ENCODE peak calls at places on chromosomes 2 and 18, in five cellular contexts. One of them, this sample, is unnamed.
A peak's percentile ranks its signal among the peaks of the same experiment; 100 is the strongest.

GRCh38 chr2:187545238-187545751 is 8.9 kb downstream of the TFPI start:
- DNase-seq in right lobe of liver: no peak
- DNase-seq in HepG2: no peak
- DNase-seq in H1: no peak
- DNase-seq in body of pancreas: no peak
- DNase-seq in this sample: no peak

GRCh38 chr18:76412818-76413565 is 82.0 kb downstream of the ZNF516 start:
- DNase-seq in right lobe of liver: no peak
- DNase-seq in HepG2: no peak
- DNase-seq in H1: no peak
- DNase-seq in body of pancreas: no peak
- DNase-seq in this sample: no peak

GRCh38 chr18:79068299-79068945 is 772 bp upstream of the ATP9B start:
- DNase-seq in right lobe of liver: no peak
- DNase-seq in HepG2: no peak
- DNase-seq in H1: no peak
- DNase-seq in body of pancreas: peak; percentile 19
- DNase-seq in this sample: peak; percentile 83

GRCh38 chr18:55079481-55080350 is 120.5 kb upstream of the CCDC68 start:
- DNase-seq in right lobe of liver: no peak
- DNase-seq in HepG2: no peak
- DNase-seq in H1: no peak
- DNase-seq in body of pancreas: no peak
- DNase-seq in this sample: no peak

GRCh38 chr18:59954241-59954640 is 54.4 kb downstream of the PMAIP1 start:
- DNase-seq in right lobe of liver: no peak
- DNase-seq in HepG2: no peak
- DNase-seq in H1: no peak
- DNase-seq in body of pancreas: no peak
- DNase-seq in this sample: no peak

GRCh38 chr2:101779190-101779589 is 81.7 kb downstream of the MAP4K4 start:
- DNase-seq in right lobe of liver: no peak
- DNase-seq in HepG2: no peak
- DNase-seq in H1: no peak
- DNase-seq in body of pancreas: no peak
- DNase-seq in this sample: no peak

GRCh38 chr2:120898961-120899360 is 163.3 kb downstream of the GLI2 start:
- DNase-seq in right lobe of liver: no peak
- DNase-seq in HepG2: no peak
- DNase-seq in H1: no peak
- DNase-seq in body of pancreas: no peak
- DNase-seq in this sample: no peak

GRCh38 chr2:101737478-101738240 is 40.2 kb downstream of the MAP4K4 start:
- DNase-seq in right lobe of liver: no peak
- DNase-seq in HepG2: no peak
- DNase-seq in H1: no peak
- DNase-seq in body of pancreas: no peak
- DNase-seq in this sample: no peak

GRCh38 chr2:239824051-239824694 is 201.0 kb downstream of the NDUFA10 start:
- DNase-seq in right lobe of liver: no peak
- DNase-seq in HepG2: peak; percentile 66
- DNase-seq in H1: peak; percentile 64
- DNase-seq in body of pancreas: no peak
- DNase-seq in this sample: peak; percentile 59

GRCh38 chr2:42171396-42171971 is 2.3 kb downstream of the EML4 start:
- DNase-seq in right lobe of liver: no peak
- DNase-seq in HepG2: peak; percentile 44
- DNase-seq in H1: no peak
- DNase-seq in body of pancreas: no peak
- DNase-seq in this sample: no peak

GRCh38 chr2:235716875-235717496 is 223.1 kb downstream of the AGAP1 start:
- DNase-seq in right lobe of liver: no peak
- DNase-seq in HepG2: no peak
- DNase-seq in H1: no peak
- DNase-seq in body of pancreas: peak; percentile 18
- DNase-seq in this sample: peak; percentile 17

DNA sequence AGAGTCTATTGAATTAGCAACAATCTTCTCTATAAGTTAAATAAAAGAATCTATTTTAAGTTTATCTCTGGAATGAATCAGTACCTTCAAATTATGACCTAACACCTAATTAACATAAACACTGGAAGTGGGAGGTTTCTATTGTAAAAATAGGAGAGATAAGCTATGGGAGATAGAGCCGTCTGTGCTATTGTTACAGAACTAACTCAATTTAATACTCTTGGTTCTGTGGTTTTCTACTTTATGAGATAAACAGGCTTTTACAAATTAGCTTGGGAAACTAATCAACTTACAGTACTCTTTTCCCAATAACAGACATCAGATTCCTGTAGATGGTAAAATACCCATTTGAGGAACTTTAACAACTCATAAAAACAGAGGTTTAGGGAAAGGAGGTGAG is 25.6 kb upstream of the STAT1 start:
- DNase-seq in right lobe of liver: no peak
- DNase-seq in HepG2: no peak
- DNase-seq in H1: no peak
- DNase-seq in body of pancreas: no peak
- DNase-seq in this sample: no peak
- TF ChIP-seq POLR2A in right lobe of liver: no peak
- TF ChIP-seq POLR2A in HepG2: no peak
- TF ChIP-seq POLR2A in H1: no peak
- TF ChIP-seq POLR2A in body of pancreas: no peak
- TF ChIP-seq POLR2A in this sample: no peak

DNA sequence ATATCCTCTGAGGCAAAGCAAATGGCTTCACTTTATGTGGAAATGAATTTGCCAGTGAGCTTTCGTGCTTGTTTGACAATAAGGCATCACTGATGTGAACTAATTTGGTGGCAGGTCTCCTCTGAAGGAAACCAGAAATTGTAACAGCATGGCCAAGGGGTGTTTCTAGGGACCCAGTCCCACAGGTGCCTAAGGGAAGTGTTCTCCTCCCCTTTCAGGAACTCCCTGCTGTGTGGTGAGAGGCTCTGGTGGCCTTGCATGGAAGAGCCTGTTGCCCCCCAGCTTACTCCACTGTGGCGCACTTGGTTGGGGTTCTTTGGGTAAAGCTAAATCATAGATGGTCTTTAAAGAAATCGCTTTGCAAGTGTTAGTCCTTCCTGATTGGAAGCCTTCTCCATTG is 20.4 kb downstream of the RAB12 start:
- DNase-seq in right lobe of liver: no peak
- DNase-seq in HepG2: no peak
- DNase-seq in H1: no peak
- DNase-seq in body of pancreas: no peak
- DNase-seq in this sample: no peak
- H3K4me1 ChIP-seq in right lobe of liver: no peaks in the 10 kb centered on the region
- H3K4me1 ChIP-seq in HepG2: peaks cover 68% of the 10 kb centered on the region
- H3K4me1 ChIP-seq in H1: peaks cover 10% of the 10 kb centered on the region
- H3K4me1 ChIP-seq in body of pancreas: peaks cover 18% of the 10 kb centered on the region
- H3K4me1 ChIP-seq in this sample: peaks cover 2% of the 10 kb centered on the region

DNA sequence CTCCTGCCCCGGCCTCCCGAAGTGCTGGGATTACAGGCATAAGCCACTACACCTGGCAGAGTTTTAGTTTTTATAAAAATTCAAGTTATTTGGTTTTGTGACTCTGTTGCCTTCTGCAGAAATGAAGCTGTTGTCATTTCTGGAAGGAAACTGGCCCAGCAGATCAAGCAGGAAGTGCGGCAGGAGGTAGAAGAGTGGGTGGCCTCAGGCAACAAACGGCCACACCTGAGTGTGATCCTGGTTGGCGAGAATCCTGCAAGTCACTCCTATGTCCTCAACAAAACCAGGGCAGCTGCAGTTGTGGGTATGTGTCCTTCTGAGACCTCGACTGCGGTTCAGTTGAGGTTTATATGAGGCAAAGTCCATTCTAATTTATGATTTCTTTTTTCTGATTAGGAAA is 7.2 kb downstream of the MTHFD2 start:
- DNase-seq in right lobe of liver: no peak
- DNase-seq in HepG2: no peak
- DNase-seq in H1: no peak
- DNase-seq in body of pancreas: peak; percentile 60
- DNase-seq in this sample: no peak
- H3K36me3 ChIP-seq in right lobe of liver: no peaks in the 10 kb centered on the region
- H3K36me3 ChIP-seq in HepG2: peaks cover 11% of the 10 kb centered on the region
- H3K36me3 ChIP-seq in H1: peaks cover 22% of the 10 kb centered on the region
- H3K36me3 ChIP-seq in body of pancreas: no peaks in the 10 kb centered on the region
- H3K36me3 ChIP-seq in this sample: peaks cover 2% of the 10 kb centered on the region

GRCh38 chr2:159615936-159616733 is at the start of gene BAZ2B:
- DNase-seq in right lobe of liver: peak; percentile 79
- DNase-seq in HepG2: peak; percentile 39
- DNase-seq in H1: no peak
- DNase-seq in body of pancreas: peak; percentile 63
- DNase-seq in this sample: no peak
- TF ChIP-seq POLR2A in right lobe of liver: peak; percentile 28
- TF ChIP-seq POLR2A in HepG2: peak; percentile 54
- TF ChIP-seq POLR2A in H1: peak; percentile 76
- TF ChIP-seq POLR2A in body of pancreas: peak; percentile 49
- TF ChIP-seq POLR2A in this sample: no peak

GRCh38 chr2:207235621-207236020 is 69.9 kb upstream of the KLF7 start:
- DNase-seq in right lobe of liver: no peak
- DNase-seq in HepG2: no peak
- DNase-seq in H1: no peak
- DNase-seq in body of pancreas: no peak
- DNase-seq in this sample: no peak
- H3K4me1 ChIP-seq in right lobe of liver: no peaks in the 10 kb centered on the region
- H3K4me1 ChIP-seq in HepG2: no peaks in the 10 kb centered on the region
- H3K4me1 ChIP-seq in H1: no peaks in the 10 kb centered on the region
- H3K4me1 ChIP-seq in body of pancreas: no peaks in the 10 kb centered on the region
- H3K4me1 ChIP-seq in this sample: peaks cover 8% of the 10 kb centered on the region

GRCh38 chr2:46575467-46575866 is 96.1 kb downstream of the TMEM247 start:
- DNase-seq in right lobe of liver: no peak
- DNase-seq in HepG2: no peak
- DNase-seq in H1: no peak
- DNase-seq in body of pancreas: no peak
- DNase-seq in this sample: no peak

GRCh38 chr2:46578966-46579365 is 99.6 kb downstream of the TMEM247 start:
- DNase-seq in right lobe of liver: no peak
- DNase-seq in HepG2: no peak
- DNase-seq in H1: no peak
- DNase-seq in body of pancreas: no peak
- DNase-seq in this sample: no peak

GRCh38 chr2:46569766-46570165 is 90.4 kb downstream of the TMEM247 start:
- DNase-seq in right lobe of liver: no peak
- DNase-seq in HepG2: no peak
- DNase-seq in H1: no peak
- DNase-seq in body of pancreas: no peak
- DNase-seq in this sample: no peak

GRCh38 chr2:46570396-46570795 is 91.0 kb downstream of the TMEM247 start:
- DNase-seq in right lobe of liver: no peak
- DNase-seq in HepG2: no peak
- DNase-seq in H1: no peak
- DNase-seq in body of pancreas: no peak
- DNase-seq in this sample: no peak

DNA sequence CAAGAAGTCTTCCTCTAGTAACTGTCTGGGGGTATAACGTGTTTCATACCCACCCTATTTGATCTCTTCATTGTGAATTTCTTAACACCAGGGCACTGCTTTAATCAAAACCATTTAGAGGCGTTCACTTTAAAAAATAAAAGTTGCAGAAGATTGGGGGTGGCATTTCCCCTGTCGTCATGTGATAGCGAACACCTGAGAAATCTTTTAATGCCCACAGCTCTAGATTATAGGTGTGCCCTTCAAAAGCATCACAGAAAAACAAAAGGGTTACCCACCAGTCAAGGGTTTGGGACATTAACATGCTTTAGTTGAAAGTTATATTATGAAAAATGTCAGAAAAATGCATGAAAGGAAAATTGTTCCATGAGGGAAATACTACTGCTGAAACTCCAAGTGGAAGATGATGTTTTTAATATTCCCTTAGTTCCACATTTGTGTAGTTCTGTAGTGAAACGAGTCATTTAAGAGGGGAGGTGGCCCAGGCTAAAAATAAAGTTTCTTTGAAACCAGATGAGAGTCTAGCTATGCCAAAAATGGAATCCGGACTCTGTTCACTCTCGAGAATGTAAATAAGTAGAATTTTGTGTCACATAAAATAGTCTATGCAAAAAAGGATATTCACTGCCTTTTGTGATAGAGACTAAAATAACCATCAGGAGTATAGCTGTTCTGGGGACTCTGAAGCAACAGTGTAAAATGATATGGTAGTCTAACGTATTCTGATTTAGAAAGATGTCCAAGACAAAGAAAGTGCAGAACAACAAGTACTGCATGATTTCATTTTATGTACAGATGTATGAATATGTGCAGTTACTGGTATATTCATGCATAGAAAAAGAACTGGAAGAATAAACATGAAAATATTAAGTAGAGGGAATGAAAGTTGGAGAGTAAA is 95.3 kb downstream of the TMEM247 start:
- DNase-seq in right lobe of liver: no peak
- DNase-seq in HepG2: no peak
- DNase-seq in H1: no peak
- DNase-seq in body of pancreas: no peak
- DNase-seq in this sample: no peak
- H3K36me3 ChIP-seq in right lobe of liver: no peaks in the 10 kb centered on the region
- H3K36me3 ChIP-seq in HepG2: no peaks in the 10 kb centered on the region
- H3K36me3 ChIP-seq in H1: no peaks in the 10 kb centered on the region
- H3K36me3 ChIP-seq in body of pancreas: no peaks in the 10 kb centered on the region
- H3K36me3 ChIP-seq in this sample: peaks cover 37% of the 10 kb centered on the region

DNA sequence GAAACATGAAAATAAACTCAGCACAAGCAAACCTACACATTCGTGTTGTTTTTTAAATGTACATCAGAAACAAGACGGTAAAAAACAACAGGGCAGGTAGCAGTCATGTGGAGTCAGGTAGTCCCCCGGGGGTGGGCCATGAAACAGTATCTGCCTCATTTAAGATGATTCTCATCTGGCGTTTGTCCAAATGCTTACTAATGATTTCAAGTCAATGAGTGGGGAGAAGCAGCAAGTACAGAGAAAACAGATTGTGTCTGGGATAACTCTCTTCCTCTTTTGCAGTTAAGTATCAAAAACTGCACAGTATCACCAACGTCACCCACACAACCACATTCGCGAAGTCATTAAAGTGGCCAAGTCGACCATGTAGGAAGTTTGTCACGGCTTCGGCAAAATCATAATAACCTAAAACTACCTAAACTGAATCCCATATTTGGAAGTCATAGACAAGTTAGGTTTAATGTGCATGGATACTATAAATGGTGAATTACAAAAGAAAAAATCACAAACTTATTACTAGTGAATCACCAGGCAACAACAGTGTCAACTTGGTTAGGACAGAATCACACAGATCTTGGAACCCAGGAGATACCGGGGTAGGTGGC is 1.2 kb downstream of the LAPTM4A start:
- DNase-seq in right lobe of liver: no peak
- DNase-seq in HepG2: peak; percentile 18
- DNase-seq in H1: no peak
- DNase-seq in body of pancreas: no peak
- DNase-seq in this sample: no peak
- TF ChIP-seq POLR2A in right lobe of liver: no peak
- TF ChIP-seq POLR2A in HepG2: no peak
- TF ChIP-seq POLR2A in H1: peak; percentile 15
- TF ChIP-seq POLR2A in body of pancreas: peak; percentile 56
- TF ChIP-seq POLR2A in this sample: no peak

This sample was measured in spleen.